ENCODE peak calls at places on chromosomes 6 and 20, in four cellular contexts. One of them, this sample, is unnamed.

GRCh38 chr6:112833546-112834215 is 486.6 kb downstream of the RFPL4B start:
- DNase-seq in H1: no peak
- DNase-seq in K562: no peak
- DNase-seq in GM12878: no peak
- DNase-seq in this sample: no peak

GRCh38 chr6:27250955-27251671 is 3.6 kb downstream of the PRSS16 start:
- DNase-seq in H1: peak
- DNase-seq in K562: peak
- DNase-seq in GM12878: peak
- DNase-seq in this sample: peak

GRCh38 chr6:35552285-35552917 is 39.7 kb upstream of the TULP1 start:
- DNase-seq in H1: peak
- DNase-seq in K562: peak
- DNase-seq in GM12878: peak
- DNase-seq in this sample: peak

GRCh38 chr6:83488861-83489260 is 23.5 kb upstream of the PRSS35 start:
- DNase-seq in H1: no peak
- DNase-seq in K562: no peak
- DNase-seq in GM12878: no peak
- DNase-seq in this sample: no peak

GRCh38 chr20:32336918-32337347 is 21.2 kb upstream of the ASXL1 start:
- DNase-seq in H1: no peak
- DNase-seq in K562: peak
- DNase-seq in GM12878: no peak
- DNase-seq in this sample: no peak

GRCh38 chr20:60993647-60994046 is 258.4 kb upstream of the CDH4 start:
- DNase-seq in H1: no peak
- DNase-seq in K562: no peak
- DNase-seq in GM12878: no peak
- DNase-seq in this sample: no peak

GRCh38 chr20:11045412-11046175 is 371.8 kb upstream of the JAG1 start:
- DNase-seq in H1: no peak
- DNase-seq in K562: no peak
- DNase-seq in GM12878: no peak
- DNase-seq in this sample: no peak

GRCh38 chr20:32834972-32835371 is 15.2 kb downstream of the MAPRE1 start:
- DNase-seq in H1: no peak
- DNase-seq in K562: no peak
- DNase-seq in GM12878: no peak
- DNase-seq in this sample: no peak

GRCh38 chr6:168097621-168098430 is 18.8 kb upstream of the FRMD1 start:
- DNase-seq in H1: no peak
- DNase-seq in K562: no peak
- DNase-seq in GM12878: no peak
- DNase-seq in this sample: no peak

GRCh38 chr20:36644032-36644712 is 1.8 kb downstream of the SLA2 start:
- DNase-seq in H1: no peak
- DNase-seq in K562: no peak
- DNase-seq in GM12878: no peak
- DNase-seq in this sample: no peak

GRCh38 chr6:25713802-25714201 is 40.7 kb upstream of the SLC17A4 start:
- DNase-seq in H1: no peak
- DNase-seq in K562: no peak
- DNase-seq in GM12878: no peak
- DNase-seq in this sample: no peak

GRCh38 chr6:84033523-84034451 is at the start of gene MRAP2:
- DNase-seq in H1: no peak
- DNase-seq in K562: peak
- DNase-seq in GM12878: no peak
- DNase-seq in this sample: no peak

GRCh38 chr20:1890469-1891262 is 4.5 kb upstream of the SIRPA start:
- DNase-seq in H1: no peak
- DNase-seq in K562: no peak
- DNase-seq in GM12878: no peak
- DNase-seq in this sample: no peak

GRCh38 chr6:121620002-121620740 is 184.7 kb downstream of the GJA1 start:
- DNase-seq in H1: no peak
- DNase-seq in K562: no peak
- DNase-seq in GM12878: no peak
- DNase-seq in this sample: no peak

GRCh38 chr6:14709066-14709670 is 536.7 kb upstream of the JARID2 start:
- DNase-seq in H1: no peak
- DNase-seq in K562: no peak
- DNase-seq in GM12878: no peak
- DNase-seq in this sample: no peak

GRCh38 chr6:14707971-14708465 is 537.9 kb upstream of the JARID2 start:
- DNase-seq in H1: no peak
- DNase-seq in K562: no peak
- DNase-seq in GM12878: no peak
- DNase-seq in this sample: no peak

GRCh38 chr6:14705841-14706377 is 540.0 kb upstream of the JARID2 start:
- DNase-seq in H1: no peak
- DNase-seq in K562: no peak
- DNase-seq in GM12878: no peak
- DNase-seq in this sample: no peak

GRCh38 chr6:14704383-14705271 is 541.2 kb upstream of the JARID2 start:
- DNase-seq in H1: no peak
- DNase-seq in K562: no peak
- DNase-seq in GM12878: no peak
- DNase-seq in this sample: no peak

DNA sequence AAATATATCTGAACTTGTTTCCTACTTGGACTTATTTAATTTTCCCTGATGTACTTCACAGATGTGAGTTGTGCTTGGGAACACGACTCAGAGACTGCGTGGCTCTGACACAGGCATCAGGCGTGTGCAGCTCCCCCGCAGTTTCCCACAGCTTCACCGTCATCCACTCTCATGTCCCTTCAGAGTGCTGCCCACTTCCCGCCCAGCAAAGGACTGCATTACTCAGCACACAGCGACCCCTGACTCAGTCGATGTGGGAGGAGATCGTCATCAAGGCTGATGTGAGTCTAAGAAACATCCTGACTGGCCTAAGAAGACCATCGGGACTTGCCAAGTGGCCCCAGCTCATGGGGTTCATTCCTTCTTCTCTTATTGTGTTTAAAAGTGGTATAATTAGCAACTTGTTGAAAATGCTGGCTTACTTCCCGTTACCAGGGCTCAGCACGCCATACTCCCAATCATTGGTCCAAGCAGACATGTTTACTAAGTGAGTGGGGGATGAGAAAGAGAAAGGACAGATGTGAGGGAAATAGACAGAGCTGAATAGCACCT is 539.4 kb upstream of the JARID2 start:
- DNase-seq in H1: no peak
- DNase-seq in K562: peak
- DNase-seq in GM12878: no peak
- DNase-seq in this sample: peak
- TF ChIP-seq EGR1 in H1: no peak
- TF ChIP-seq EGR1 in K562: peak
- TF ChIP-seq EGR1 in GM12878: no peak
- TF ChIP-seq EGR1 in this sample: peak

GRCh38 chr6:106167105-106167814 is 81.1 kb downstream of the PRDM1 start:
- DNase-seq in H1: no peak
- DNase-seq in K562: no peak
- DNase-seq in GM12878: peak
- DNase-seq in this sample: no peak
- TF ChIP-seq EGR1 in H1: no peak
- TF ChIP-seq EGR1 in K562: no peak
- TF ChIP-seq EGR1 in GM12878: no peak
- TF ChIP-seq EGR1 in this sample: no peak

DNA sequence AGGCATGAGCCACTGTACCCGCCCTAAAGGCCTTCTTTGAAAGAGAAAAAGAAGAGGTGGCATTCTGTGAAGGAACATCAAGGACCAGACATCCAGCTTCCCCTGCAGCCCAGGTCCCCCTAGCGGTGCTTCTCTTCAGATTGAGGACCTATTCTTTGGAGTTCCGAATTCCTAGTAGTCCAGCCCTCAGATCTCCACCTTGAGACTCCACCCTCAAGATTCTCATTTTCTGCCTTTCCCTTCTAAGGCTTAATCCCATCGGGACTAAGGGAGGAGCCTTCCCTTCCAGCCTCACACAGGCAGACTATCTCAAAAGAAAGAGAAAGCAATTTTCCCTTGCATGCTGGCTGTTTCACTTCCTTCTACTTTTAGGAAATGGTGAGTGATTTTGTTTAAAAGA is 32.5 kb downstream of the MUC22 start:
- DNase-seq in H1: peak
- DNase-seq in K562: peak
- DNase-seq in GM12878: no peak
- DNase-seq in this sample: peak
- TF ChIP-seq EGR1 in H1: no peak
- TF ChIP-seq EGR1 in K562: no peak
- TF ChIP-seq EGR1 in GM12878: no peak
- TF ChIP-seq EGR1 in this sample: no peak

GRCh38 chr6:21898107-21898796 is 304.7 kb downstream of the SOX4 start:
- DNase-seq in H1: no peak
- DNase-seq in K562: no peak
- DNase-seq in GM12878: no peak
- DNase-seq in this sample: no peak
- TF ChIP-seq EGR1 in H1: no peak
- TF ChIP-seq EGR1 in K562: no peak
- TF ChIP-seq EGR1 in GM12878: no peak
- TF ChIP-seq EGR1 in this sample: no peak

GRCh38 chr6:129695373-129696027 is 14.5 kb downstream of the ARHGAP18 start:
- DNase-seq in H1: no peak
- DNase-seq in K562: no peak
- DNase-seq in GM12878: no peak
- DNase-seq in this sample: no peak
- TF ChIP-seq EGR1 in H1: no peak
- TF ChIP-seq EGR1 in K562: no peak
- TF ChIP-seq EGR1 in GM12878: peak
- TF ChIP-seq EGR1 in this sample: no peak

This sample was measured in HCT116.